ENCODE peak calls at places on chromosomes 4 and X, in six cellular contexts. Z is WTC11, E is Caco-2, R is left ventricle myocardium inferior, T is heart right ventricle, O is mammary epithelial cell. P is an unnamed sample.

GRCh38 chr4:138911903-138912713 is 103.5 kb upstream of the NOCT start:
- DNase-seq in Z (no peak), E (no peak), R (no peak), T (no peak), O (peak; percentile 14), P (no peak)

GRCh38 chr4:77092832-77093800 is 17.3 kb upstream of the CCNI start:
- DNase-seq in Z (no peak), E (no peak), R (no peak), T (no peak), O (peak; percentile 91), P (no peak)

GRCh38 chr4:136412708-136413107 is 1119.6 kb downstream of the PCDH18 start:
- DNase-seq in Z (no peak), E (no peak), R (no peak), T (no peak), O (peak; percentile 21), P (no peak)

GRCh38 chr4:105280338-105280809 is 133.7 kb downstream of the TET2 start:
- DNase-seq in Z (no peak), E (no peak), R (no peak), T (no peak), O (peak; percentile 70), P (no peak)

GRCh38 chr4:137692205-137692604 is 159.9 kb upstream of the PCDH18 start:
- DNase-seq in Z (no peak), E (no peak), R (no peak), T (no peak), O (no peak), P (no peak)

GRCh38 chr4:1807258-1807777 is 14.2 kb downstream of the FGFR3 start:
- DNase-seq in Z (no peak), E (no peak), R (no peak), T (no peak), O (no peak), P (no peak)

GRCh38 chrX:45716747-45717146 is 516.1 kb upstream of the DIPK2B start:
- DNase-seq in Z (no peak), E (no peak), R (no peak), T (no peak), O (no peak), P (no peak)

GRCh38 chr4:174559894-174560293 is 37.6 kb upstream of the HPGD start:
- DNase-seq in Z (no peak), E (no peak), R (no peak), T (no peak), O (no peak), P (no peak)

GRCh38 chr4:52822583-52823477 is 39.3 kb upstream of the RASL11B start:
- DNase-seq in Z (no peak), E (no peak), R (no peak), T (no peak), O (peak; percentile 85), P (no peak)

GRCh38 chr4:76292730-76293129 is 13.8 kb upstream of the STBD1 start:
- DNase-seq in Z (no peak), E (no peak), R (no peak), T (no peak), O (no peak), P (no peak)

GRCh38 chr4:94690851-94691254 is 66.9 kb upstream of the BMPR1B start:
- DNase-seq in Z (no peak), E (no peak), R (no peak), T (no peak), O (peak; percentile 17), P (no peak)

GRCh38 chr4:182255421-182256190 is 12.4 kb downstream of the TENM3 start:
- DNase-seq in Z (no peak), E (no peak), R (no peak), T (no peak), O (no peak), P (no peak)

DNA sequence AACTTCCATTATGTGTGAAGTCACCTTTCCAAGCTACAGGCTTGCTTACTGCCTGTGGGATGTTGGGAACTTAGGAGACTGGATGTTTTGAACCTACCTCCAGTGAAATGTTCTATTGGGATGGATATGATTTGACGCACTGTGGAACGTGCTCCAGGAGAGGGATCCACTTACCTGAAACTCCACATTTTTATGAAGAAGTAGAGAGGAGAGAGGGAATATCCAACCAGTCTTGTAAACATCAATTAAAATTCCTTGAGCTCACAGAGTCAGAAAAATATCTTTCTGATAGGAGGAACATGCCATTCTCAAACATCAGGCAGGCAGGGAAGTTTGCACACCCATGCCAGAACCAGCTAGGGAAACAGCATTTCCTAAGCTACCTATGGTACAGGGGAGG is 91.1 kb upstream of the MAOA start:
- DNase-seq in Z (no peak), E (peak; percentile 34), R (no peak), T (no peak), O (no peak), P (no peak)
- TF ChIP-seq CTCF in Z (no peak), E (no peak), R (no peak), T (no peak), O (peak; percentile 36), P (no peak)

DNA sequence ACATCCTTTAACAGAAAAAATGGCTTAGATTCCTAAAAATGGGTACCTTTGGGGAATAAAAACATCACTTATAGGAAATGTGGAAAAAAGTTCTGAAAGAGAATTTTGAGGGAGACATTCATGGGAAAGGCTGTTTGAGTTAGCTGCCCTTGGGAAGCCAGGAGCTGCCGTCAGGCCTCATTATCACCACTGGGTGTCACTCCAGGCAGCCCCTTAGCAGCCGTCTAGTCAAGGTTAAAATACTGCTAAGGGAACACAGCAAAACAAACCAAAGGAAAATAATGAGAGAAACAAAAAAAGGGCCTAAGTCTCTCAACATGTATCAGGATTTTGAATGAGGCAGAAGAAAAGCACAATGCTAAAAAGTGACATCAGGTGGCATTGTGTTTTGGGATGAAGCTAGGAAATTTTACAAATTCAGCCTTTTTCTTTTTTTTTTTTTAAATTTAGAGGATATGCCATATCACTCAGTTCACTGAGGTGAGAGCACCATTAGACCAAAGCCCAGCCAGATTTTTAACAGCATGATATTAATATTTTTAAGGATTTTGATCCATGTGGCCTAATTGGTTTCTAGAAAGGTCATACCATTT is 235.3 kb downstream of the GPAT3 start:
- DNase-seq in Z (peak; percentile 70), E (peak; percentile 54), R (peak; percentile 27), T (peak; percentile 10), O (peak; percentile 25), P (peak; percentile 9)
- TF ChIP-seq CTCF in Z (peak; percentile 19), E (peak; percentile 80), R (peak; percentile 75), T (peak; percentile 60), O (peak; percentile 80), P (peak; percentile 57)

DNA sequence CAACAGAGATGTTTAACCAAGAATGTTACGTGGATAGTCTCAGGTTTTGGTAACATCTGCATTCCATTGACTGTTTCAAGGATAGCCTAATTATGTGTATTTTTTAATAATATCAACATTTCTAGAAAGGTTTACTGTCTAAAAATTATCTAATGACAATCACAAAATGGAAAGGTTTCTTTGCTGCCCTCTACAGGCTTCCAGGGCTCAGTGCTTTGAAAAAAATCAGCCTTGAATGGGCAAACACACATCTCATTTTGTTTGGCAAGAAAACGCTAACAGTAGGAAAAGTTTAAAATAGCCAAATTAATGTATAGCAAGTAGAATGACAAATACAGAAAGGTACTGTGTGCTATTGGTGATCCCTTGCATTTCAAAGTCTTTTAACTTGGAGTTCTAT is 223.4 kb upstream of the PRPS2 start:
- DNase-seq in Z (no peak), E (no peak), R (no peak), T (no peak), O (no peak), P (no peak)
- TF ChIP-seq CTCF in Z (peak; percentile 21), E (peak; percentile 43), R (peak; percentile 64), T (peak; percentile 60), O (peak; percentile 77), P (peak; percentile 50)

DNA sequence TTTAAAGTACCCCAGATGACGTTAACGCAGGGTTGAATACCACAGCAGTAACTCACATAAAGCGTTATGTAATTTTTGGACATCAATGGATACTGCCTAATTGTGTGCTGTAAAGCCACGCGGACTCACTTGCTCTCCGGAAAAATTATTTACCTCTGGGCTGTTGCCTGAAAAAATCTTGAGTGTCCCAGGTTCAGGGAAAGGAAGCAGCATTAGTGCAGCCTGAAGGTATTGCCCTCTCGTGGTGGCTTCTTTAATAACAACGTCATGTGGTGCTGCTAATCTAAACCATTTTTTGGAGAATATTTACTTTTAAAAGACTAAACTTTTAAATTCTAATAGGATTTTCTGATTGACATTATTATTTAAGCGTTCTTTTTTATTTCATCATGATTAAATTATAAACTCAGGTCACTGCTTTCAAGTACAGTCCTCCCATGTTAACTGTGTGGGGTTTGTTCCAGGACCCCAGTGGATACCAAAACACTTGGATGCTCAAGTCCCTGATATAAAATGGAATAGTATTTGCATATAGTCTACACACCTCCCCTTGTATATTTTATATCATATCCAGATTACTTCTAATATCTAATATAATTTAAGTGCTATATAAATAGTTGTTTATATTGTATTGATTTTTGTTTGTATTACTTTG is 384.8 kb downstream of the FAM133A start:
- DNase-seq in Z (peak; percentile 14), E (no peak), R (no peak), T (peak; percentile 3), O (peak; percentile 20), P (no peak)
- TF ChIP-seq CTCF in Z (peak; percentile 33), E (peak; percentile 49), R (no peak), T (no peak), O (peak; percentile 77), P (no peak)